ENCODE peak calls at places on chromosome 3, in four cellular contexts. T, M, O and L are unnamed samples.

GRCh38 chr3:3405131-3405530 is 225.6 kb upstream of the CRBN start:
- DNase-seq in M (no peak), O (no peak), T (no peak), L (no peak)

GRCh38 chr3:31532587-31533168 is at the start of gene STT3B:
- DNase-seq in O (peak), T (peak), M (peak), L (peak)

GRCh38 chr3:172355836-172356235 is 92.4 kb downstream of the GHSR start:
- DNase-seq in O (no peak), T (no peak), M (no peak), L (no peak)

GRCh38 chr3:184656991-184657669 is 54.7 kb downstream of the MAGEF1 start:
- DNase-seq in O (no peak), T (peak), M (no peak), L (no peak)

GRCh38 chr3:99659032-99659431 is 20.6 kb downstream of the COL8A1 start:
- DNase-seq in M (no peak), O (no peak), T (no peak), L (no peak)

GRCh38 chr3:34650131-34650530 is 851.7 kb downstream of the PDCD6IP start:
- DNase-seq in O (no peak), M (no peak), T (no peak), L (no peak)

GRCh38 chr3:11749486-11749885 is 97.2 kb downstream of the TAMM41 start:
- DNase-seq in O (no peak), T (no peak), M (no peak), L (no peak)

GRCh38 chr3:150242220-150242938 is 165.7 kb upstream of the TSC22D2 start:
- DNase-seq in O (no peak), T (no peak), M (peak), L (no peak)

GRCh38 chr3:134361162-134361831 is 12.9 kb downstream of the AMOTL2 start:
- DNase-seq in T (no peak), O (peak), M (no peak), L (peak)

GRCh38 chr3:32564195-32564594 is 6.5 kb downstream of the DYNC1LI1 start:
- DNase-seq in T (no peak), M (no peak), O (no peak), L (no peak)

GRCh38 chr3:32557640-32558352 is 12.9 kb downstream of the DYNC1LI1 start:
- DNase-seq in O (no peak), M (no peak), T (no peak), L (no peak)

GRCh38 chr3:32562640-32563039 is 8.0 kb downstream of the DYNC1LI1 start:
- DNase-seq in O (no peak), M (no peak), T (no peak), L (no peak)
- TF ChIP-seq CTCF in O (no peak), M (no peak), T (no peak), L (no peak)

DNA sequence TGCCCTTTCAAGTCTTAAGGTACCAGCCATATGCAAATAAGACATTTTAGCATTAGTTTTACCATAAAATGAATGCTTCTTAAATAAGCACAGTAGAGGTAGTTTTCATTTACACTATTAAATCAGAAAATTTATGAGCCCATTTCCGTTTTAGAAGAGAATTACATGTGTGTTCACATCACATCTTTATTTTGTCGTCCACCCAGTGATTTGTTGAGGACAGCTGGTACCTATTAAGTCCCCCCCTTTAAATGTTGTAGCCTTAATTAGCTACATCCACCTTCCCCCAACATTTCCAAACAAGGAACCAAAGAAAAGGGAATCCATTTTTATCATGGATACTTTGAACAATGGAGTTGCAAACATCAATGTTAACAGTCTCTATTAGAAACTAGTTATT is 6.8 kb downstream of the IL17RD start:
- DNase-seq in O (no peak), T (no peak), M (no peak), L (no peak)
- H3K4me3 ChIP-seq in O (no peak), T (no peak), M (peak), L (no peak)

GRCh38 chr3:49930241-49930690 is 655 bp upstream of the MON1A start:
- DNase-seq in O (no peak), M (peak), T (no peak), L (no peak)
- TF ChIP-seq CTCF in O (no peak), M (no peak), T (no peak), L (no peak)

DNA sequence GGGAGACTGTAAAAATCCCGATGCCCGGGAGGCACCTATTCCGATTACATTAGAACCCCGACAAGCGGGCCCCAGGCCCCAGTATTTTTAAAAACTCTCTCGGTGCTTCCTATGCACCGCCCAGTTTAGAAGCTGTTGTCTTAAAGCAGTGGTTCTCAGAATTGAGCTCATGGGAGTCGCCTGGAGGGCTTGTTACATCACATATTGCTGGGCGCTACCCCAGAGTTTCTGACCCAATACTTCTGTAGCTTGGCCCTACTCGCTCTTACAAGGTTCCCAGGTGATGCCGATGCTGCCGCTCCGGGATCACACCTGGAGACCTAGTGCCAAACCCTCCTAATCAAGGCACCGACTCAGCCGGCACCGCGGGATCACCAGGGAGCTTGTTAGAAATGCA is 35.2 kb downstream of the CPN2 start:
- DNase-seq in O (peak), T (no peak), M (no peak), L (no peak)
- H3K4me3 ChIP-seq in O (no peak), T (no peak), M (peak), L (peak)

GRCh38 chr3:21216598-21216997 is 534.4 kb downstream of the ZNF385D start:
- DNase-seq in O (no peak), T (peak), M (peak), L (no peak)
- TF ChIP-seq CTCF in O (no peak), T (peak), M (peak), L (no peak)

GRCh38 chr3:62602987-62603386 is 229.6 kb upstream of the FEZF2 start:
- DNase-seq in O (no peak), M (no peak), T (no peak), L (no peak)
- H3K4me3 ChIP-seq in O (no peak), M (no peak), T (no peak), L (no peak)

DNA sequence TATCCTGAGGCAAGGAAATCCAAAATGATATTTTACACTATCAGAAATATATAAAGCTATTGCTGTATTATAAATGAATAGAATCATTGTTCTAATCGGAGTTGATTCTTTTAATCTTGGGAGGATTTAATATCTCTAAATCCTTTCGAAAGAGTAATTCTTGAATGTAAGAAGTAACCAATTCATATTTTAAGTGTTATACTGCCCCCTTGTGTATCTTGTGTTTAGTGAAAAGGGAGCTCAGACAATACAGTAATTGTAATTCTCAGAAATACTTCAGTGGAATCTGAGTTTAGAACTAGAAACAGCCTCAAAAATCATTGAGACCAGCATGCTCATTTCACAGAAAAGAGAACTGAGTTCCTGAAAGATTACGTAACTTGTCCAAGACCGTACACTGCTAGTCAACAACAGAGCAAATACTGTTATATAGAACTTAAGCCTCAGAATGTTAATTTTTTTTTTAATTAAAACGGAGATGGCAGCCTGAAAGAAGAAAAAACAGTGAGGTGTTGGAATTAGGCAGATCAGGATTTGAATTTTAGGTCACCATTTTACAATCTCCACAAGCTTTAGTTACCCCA is 42.9 kb downstream of the PLCH1 start:
- DNase-seq in M (peak), T (peak), O (no peak), L (no peak)
- TF ChIP-seq CTCF in M (peak), T (peak), O (peak), L (peak)

DNA sequence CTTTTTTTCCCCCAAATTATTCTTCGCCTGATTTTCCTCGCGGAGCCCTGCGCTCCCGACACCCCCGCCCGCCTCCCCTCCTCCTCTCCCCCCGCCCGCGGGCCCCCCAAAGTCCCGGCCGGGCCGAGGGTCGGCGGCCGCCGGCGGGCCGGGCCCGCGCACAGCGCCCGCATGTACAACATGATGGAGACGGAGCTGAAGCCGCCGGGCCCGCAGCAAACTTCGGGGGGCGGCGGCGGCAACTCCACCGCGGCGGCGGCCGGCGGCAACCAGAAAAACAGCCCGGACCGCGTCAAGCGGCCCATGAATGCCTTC is 422 bp downstream of the SOX2 start:
- DNase-seq in O (no peak), T (no peak), M (no peak), L (no peak)
- H3K4me3 ChIP-seq in O (no peak), T (no peak), M (peak), L (peak)

DNA sequence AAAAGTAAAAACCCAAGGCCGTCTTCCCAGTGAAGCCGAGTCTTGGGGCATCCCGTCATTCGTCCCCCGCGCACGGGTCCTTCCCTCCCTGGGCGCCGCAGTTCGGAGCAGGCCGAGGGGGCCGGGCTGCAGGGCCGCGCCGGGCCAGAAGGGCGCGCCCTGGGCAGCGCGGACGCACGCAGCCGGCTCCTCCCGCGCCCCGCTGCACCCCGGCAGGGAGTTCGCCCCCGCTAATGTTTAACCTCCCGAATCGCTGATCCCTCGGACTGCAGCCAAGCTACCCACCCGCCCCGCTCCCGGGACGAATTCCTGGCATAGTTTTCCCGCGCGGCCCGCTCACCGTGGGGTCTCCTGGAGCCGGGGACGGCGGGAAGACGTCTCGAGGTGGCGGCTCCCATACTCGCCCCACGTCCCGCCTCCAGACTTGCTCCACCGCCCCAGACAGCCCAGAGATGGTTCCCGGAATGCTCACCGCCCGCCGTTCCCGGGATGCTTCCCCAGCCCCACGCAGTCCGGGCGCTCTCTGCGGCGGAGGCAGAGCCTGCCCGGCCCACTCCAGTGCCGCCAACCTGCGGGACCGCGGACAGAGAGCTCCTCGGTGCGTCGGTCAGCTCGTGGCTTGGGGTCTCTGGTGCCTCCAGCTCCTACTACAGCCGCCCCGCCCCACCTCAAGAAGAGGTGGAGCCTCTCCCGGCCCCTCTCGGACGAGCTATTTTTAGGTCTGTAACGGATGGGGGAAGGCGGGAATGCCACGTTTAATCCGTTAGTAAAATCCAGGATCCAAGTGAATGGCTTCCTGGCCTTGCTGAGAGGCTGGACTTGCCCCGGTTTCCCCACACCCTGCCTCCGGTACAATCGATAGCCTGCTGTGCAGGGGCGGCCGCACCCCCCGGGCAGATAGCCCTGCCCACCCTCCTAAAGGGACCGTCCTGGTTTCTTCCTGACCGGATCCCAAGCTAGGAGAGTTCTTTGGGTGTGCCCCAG is at the start of gene DZIP1L:
- DNase-seq in M (peak), O (peak), T (peak), L (peak)
- TF ChIP-seq CTCF in M (peak), O (peak), T (peak), L (peak)

DNA sequence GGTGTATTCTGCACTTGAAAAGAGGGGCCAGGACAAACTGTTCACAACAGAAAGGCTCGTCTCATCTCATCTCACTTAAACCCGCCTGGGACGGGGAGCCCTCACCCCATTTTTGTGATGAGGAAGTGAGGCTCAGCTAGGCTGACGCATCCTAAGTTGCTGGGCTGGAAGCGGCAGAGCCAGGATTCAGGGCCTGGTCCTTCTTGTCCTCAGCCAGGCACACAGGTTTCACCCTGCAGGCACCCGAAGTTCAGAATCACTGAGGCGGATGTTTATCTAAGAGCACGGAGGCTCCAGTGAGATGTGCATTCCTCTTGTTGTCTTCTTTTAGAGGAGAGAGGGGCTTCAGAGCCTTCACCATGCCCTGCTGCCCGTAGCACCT is 51.1 kb upstream of the PLXNA1 start:
- DNase-seq in O (no peak), M (no peak), T (no peak), L (no peak)
- H3K4me3 ChIP-seq in O (no peak), M (no peak), T (no peak), L (no peak)